ENCODE peak calls at places on chromosomes 5 and 9, in four cellular contexts. T is hypothalamus, L is activated T-cell treated with anti-CD3 and anti-CD28 coated beads for 4 hours, K is esophagus squamous epithelium. I is an unnamed sample.
A peak's percentile ranks its signal among the peaks of the same experiment; 100 is the strongest.

GRCh38 chr5:171300358-171300757 is 8.7 kb upstream of the TLX3 start:
- DNase-seq in T (no peak), L (no peak), K (no peak), I (no peak)

GRCh38 chr5:4191703-4192102 is 596.1 kb downstream of the IRX1 start:
- DNase-seq in T (no peak), L (no peak), K (no peak), I (no peak)

GRCh38 chr9:87386490-87386889 is 111.2 kb upstream of the DAPK1 start:
- DNase-seq in T (no peak), L (no peak), K (no peak), I (no peak)

GRCh38 chr9:136696502-136696901 is 9.2 kb upstream of the AGPAT2 start:
- DNase-seq in T (no peak), L (no peak), K (no peak), I (no peak)

GRCh38 chr9:12777149-12778010 is 2.6 kb downstream of the LURAP1L start:
- DNase-seq in T (no peak), L (no peak), K (no peak), I (no peak)

GRCh38 chr5:124103671-124104070 is 591.7 kb downstream of the CSNK1G3 start:
- DNase-seq in T (no peak), L (no peak), K (no peak), I (no peak)

GRCh38 chr5:30194595-30194994 is 998.9 kb upstream of the CDH6 start:
- DNase-seq in T (no peak), L (no peak), K (no peak), I (peak; percentile 91)

GRCh38 chr5:37435261-37435660 is 56.1 kb downstream of the WDR70 start:
- DNase-seq in T (no peak), L (no peak), K (no peak), I (no peak)

GRCh38 chr5:56155085-56155484 is 78.0 kb downstream of the ANKRD55 start:
- DNase-seq in T (no peak), L (no peak), K (no peak), I (no peak)

GRCh38 chr9:114911167-114911821 is 19.1 kb downstream of the TNFSF8 start:
- DNase-seq in T (no peak), L (no peak), K (no peak), I (peak; percentile 54)

GRCh38 chr9:36864491-36865410 is 169.3 kb downstream of the PAX5 start:
- DNase-seq in T (no peak), L (no peak), K (no peak), I (no peak)

GRCh38 chr5:78953092-78953800 is 31.9 kb downstream of the ARSB start:
- DNase-seq in T (no peak), L (no peak), K (no peak), I (no peak)

GRCh38 chr9:136690841-136691261 is 3.6 kb upstream of the AGPAT2 start:
- DNase-seq in T (no peak), L (no peak), K (no peak), I (no peak)

GRCh38 chr9:79691496-79691895 is 119.7 kb downstream of the TLE4 start:
- DNase-seq in T (no peak), L (no peak), K (no peak), I (no peak)

I was measured in NCI-H146.